ENCODE peak calls at places on chromosomes 11 and 22, in eight cellular contexts. A is tibial artery, Q is AG09309, S is astrocyte of the cerebellum, T is fibroblast of the aortic adventitia, L is psoas muscle, G is esophagus muscularis mucosa, U is lung. I is an unnamed sample.

GRCh38 chr11:57614234-57614772 is 16.8 kb downstream of the SERPING1 start:
- DNase-seq in A (no peak), Q (no peak), S (no peak), T (no peak), L (no peak), G (no peak), U (no peak), I (no peak)

GRCh38 chr22:35450824-35451541 is 51.0 kb downstream of the MCM5 start:
- DNase-seq in A (no peak), Q (no peak), S (no peak), T (no peak), L (no peak), G (no peak), U (no peak), I (no peak)

GRCh38 chr11:119540370-119541125 is 117.6 kb upstream of the THY1 start:
- DNase-seq in A (peak; percentile 3), Q (no peak), S (no peak), T (no peak), L (no peak), G (no peak), U (no peak), I (no peak)

GRCh38 chr11:117554601-117555333 is 227.1 kb downstream of the CEP164 start:
- DNase-seq in A (no peak), Q (no peak), S (no peak), T (no peak), L (no peak), G (no peak), U (no peak), I (no peak)

GRCh38 chr11:130651266-130651855 is 202.9 kb downstream of the ADAMTS15 start:
- DNase-seq in A (no peak), Q (no peak), S (no peak), T (no peak), L (no peak), G (peak; percentile 81), U (no peak), I (no peak)

GRCh38 chr22:48192920-48193319 is 1430.5 kb downstream of the TBC1D22A start:
- DNase-seq in A (no peak), Q (no peak), S (no peak), T (no peak), L (no peak), G (no peak), U (no peak), I (no peak)

GRCh38 chr11:70322653-70323052 is 52.2 kb downstream of the PPFIA1 start:
- DNase-seq in A (no peak), Q (no peak), S (no peak), T (no peak), L (no peak), G (no peak), U (no peak), I (no peak)

GRCh38 chr11:100830978-100831732 is 144.1 kb downstream of the ARHGAP42 start:
- DNase-seq in A (peak; percentile 48), Q (no peak), S (peak; percentile 31), T (peak; percentile 52), L (no peak), G (no peak), U (no peak), I (peak; percentile 52)

GRCh38 chr11:60130496-60130895 is 42.0 kb downstream of the MS4A2 start:
- DNase-seq in A (no peak), Q (no peak), S (no peak), T (no peak), L (no peak), G (no peak), U (no peak), I (no peak)

GRCh38 chr11:128506999-128507591 is 80.3 kb downstream of the ETS1 start:
- DNase-seq in A (peak; percentile 96), Q (peak; percentile 95), S (peak; percentile 81), T (peak; percentile 98), L (peak; percentile 96), G (peak; percentile 96), U (peak; percentile 77), I (peak; percentile 94)

GRCh38 chr11:114559425-114560310 is at the start of gene NXPE1:
- DNase-seq in A (no peak), Q (no peak), S (no peak), T (no peak), L (no peak), G (no peak), U (no peak), I (no peak)

GRCh38 chr11:111540114-111540920 is at the start of gene LAYN:
- DNase-seq in A (peak; percentile 43), Q (no peak), S (no peak), T (peak; percentile 26), L (peak; percentile 69), G (no peak), U (no peak), I (no peak)

GRCh38 chr11:77473001-77473800 is 693 bp downstream of the PAK1 start:
- DNase-seq in A (no peak), Q (no peak), S (no peak), T (no peak), L (peak; percentile 72), G (no peak), U (peak; percentile 40), I (no peak)

GRCh38 chr11:127003260-127003981 is 2.9 kb upstream of the KIRREL3 start:
- DNase-seq in A (no peak), Q (no peak), S (no peak), T (no peak), L (no peak), G (no peak), U (no peak), I (no peak)
- H3K4me3 ChIP-seq in A (no peak overlapping the region), Q (peak overlapping the region; percentile 46), S (peak overlapping the region; percentile 37), T (peak overlapping the region; percentile 40), L (no peak overlapping the region), G (peak overlapping the region; percentile 33), U (no peak overlapping the region), I (peak overlapping the region; percentile 34)

GRCh38 chr22:50251472-50252054 is 498 bp upstream of the HDAC10 start:
- DNase-seq in A (no peak), Q (no peak), S (no peak), T (no peak), L (no peak), G (no peak), U (no peak), I (no peak)
- TF ChIP-seq CTCF in A (no peak), Q (no peak), S (no peak), T (peak; percentile 3), L (no peak), G (no peak), U (no peak), I (no peak)

DNA sequence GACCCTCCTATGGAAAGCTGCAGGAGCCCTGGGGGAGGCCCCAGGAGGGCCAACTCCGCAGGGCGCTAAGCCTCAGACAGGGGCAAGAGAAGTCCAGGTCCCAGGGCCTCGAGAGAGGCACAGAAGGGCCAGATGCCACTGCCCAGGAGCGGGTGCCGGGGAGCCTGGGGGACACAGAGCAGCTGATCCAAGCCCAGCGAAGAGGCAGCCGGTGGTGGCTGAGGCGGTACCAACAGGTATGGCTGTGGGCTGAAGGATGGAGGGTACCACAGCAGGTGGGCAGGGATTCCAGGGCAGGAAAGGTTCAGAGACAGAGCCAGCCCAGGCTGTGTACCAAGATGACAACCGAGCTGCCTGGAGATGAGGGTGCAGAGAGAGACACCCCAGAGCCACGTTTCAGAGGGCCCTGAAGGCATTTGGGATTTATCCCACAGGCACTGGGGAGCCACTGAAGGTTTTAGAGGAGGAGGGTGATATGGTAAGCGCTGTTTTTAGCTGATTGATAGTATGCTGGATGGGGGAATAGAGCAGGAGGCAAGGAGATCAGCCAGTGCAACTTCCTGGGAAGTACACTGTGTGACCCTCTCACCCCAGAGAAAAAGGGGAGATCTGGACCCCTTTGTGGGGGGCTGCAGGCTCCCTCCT is 421 bp downstream of the C11orf86 start:
- DNase-seq in A (no peak), Q (no peak), S (no peak), T (no peak), L (no peak), G (no peak), U (no peak), I (no peak)
- H3K4me3 ChIP-seq in A (no peak overlapping the region), Q (no peak overlapping the region), S (no peak overlapping the region), T (no peak overlapping the region), L (no peak overlapping the region), G (no peak overlapping the region), U (no peak overlapping the region), I (no peak overlapping the region)

GRCh38 chr11:46295996-46296519 is 18.6 kb downstream of the CREB3L1 start:
- DNase-seq in A (no peak), Q (no peak), S (no peak), T (no peak), L (no peak), G (no peak), U (no peak), I (no peak)

GRCh38 chr11:46295312-46295995 is 18.0 kb downstream of the CREB3L1 start:
- DNase-seq in A (peak; percentile 65), Q (no peak), S (no peak), T (peak; percentile 66), L (peak; percentile 89), G (no peak), U (peak; percentile 70), I (no peak)

GRCh38 chr11:46293066-46293465 is 15.6 kb downstream of the CREB3L1 start:
- DNase-seq in A (no peak), Q (no peak), S (no peak), T (no peak), L (no peak), G (no peak), U (no peak), I (no peak)

GRCh38 chr11:46293616-46294015 is 16.2 kb downstream of the CREB3L1 start:
- DNase-seq in A (no peak), Q (peak; percentile 95), S (no peak), T (peak; percentile 89), L (no peak), G (no peak), U (no peak), I (peak; percentile 85)

GRCh38 chr11:46294365-46295309 is 17.2 kb downstream of the CREB3L1 start:
- DNase-seq in A (no peak), Q (peak; percentile 86), S (no peak), T (peak; percentile 77), L (peak; percentile 38), G (no peak), U (no peak), I (peak; percentile 83)
- TF ChIP-seq CTCF in A (no peak), Q (no peak), S (no peak), T (no peak), L (no peak), G (no peak), U (no peak), I (no peak)

GRCh38 chr22:49583886-49584505 is 243.7 kb downstream of the BRD1 start:
- DNase-seq in A (no peak), Q (no peak), S (no peak), T (no peak), L (no peak), G (no peak), U (no peak), I (no peak)
- H3K4me3 ChIP-seq in A (no peak overlapping the region), Q (no peak overlapping the region), S (no peak overlapping the region), T (no peak overlapping the region), L (no peak overlapping the region), G (no peak overlapping the region), U (no peak overlapping the region), I (no peak overlapping the region)